ENCODE peak calls at places on chromosomes 13 and 19, in ten cellular contexts. I is HepG2, W is prostate gland, B is H1, A is transverse colon, J is HCT116, V is spleen, E is esophagus muscularis mucosa, U is breast epithelium, G is stomach. N is an unnamed sample.

GRCh38 chr19:31483226-31483857 is 134.1 kb upstream of the TSHZ3 start:
- DNase-seq in I (no peak), W (no peak), B (no peak), A (no peak), J (no peak), V (no peak), E (peak), U (no peak), G (no peak), N (no peak)

GRCh38 chr19:3606690-3607289 is at the start of gene TBXA2R:
- DNase-seq in I (no peak), W (peak), B (no peak), A (peak), J (peak), V (peak), E (no peak), U (peak), G (peak), N (peak)

GRCh38 chr13:98975822-98976261 is 2.0 kb downstream of the DOCK9 start:
- DNase-seq in I (no peak), W (no peak), B (no peak), A (no peak), J (no peak), V (no peak), E (no peak), U (no peak), G (no peak), N (peak)

GRCh38 chr13:110319774-110320509 is 12.9 kb downstream of the COL4A2 start:
- DNase-seq in I (no peak), W (no peak), B (no peak), A (no peak), J (peak), V (no peak), E (no peak), U (peak), G (no peak), N (peak)

GRCh38 chr13:109647046-109647445 is 139.3 kb downstream of the IRS2 start:
- DNase-seq in I (no peak), W (no peak), B (no peak), A (no peak), J (no peak), V (no peak), E (no peak), U (no peak), G (no peak), N (no peak)

GRCh38 chr19:45211751-45212381 is 33.3 kb downstream of the BLOC1S3 start:
- DNase-seq in I (no peak), W (peak), B (no peak), A (no peak), J (no peak), V (peak), E (no peak), U (peak), G (peak), N (peak)

GRCh38 chr13:30847697-30848307 is 58.3 kb upstream of the MEDAG start:
- DNase-seq in I (no peak), W (no peak), B (no peak), A (no peak), J (no peak), V (no peak), E (no peak), U (no peak), G (no peak), N (no peak)

GRCh38 chr13:113398963-113399754 is 35.2 kb upstream of the GRTP1 start:
- DNase-seq in I (no peak), W (no peak), B (no peak), A (no peak), J (no peak), V (no peak), E (no peak), U (no peak), G (no peak), N (no peak)

GRCh38 chr13:112719016-112719415 is 29.2 kb downstream of the ATP11A start:
- DNase-seq in I (no peak), W (no peak), B (no peak), A (no peak), J (no peak), V (peak), E (no peak), U (no peak), G (no peak), N (no peak)

GRCh38 chr13:29754486-29754806 is 96.0 kb downstream of the UBL3 start:
- DNase-seq in I (peak), W (no peak), B (no peak), A (no peak), J (peak), V (no peak), E (no peak), U (no peak), G (no peak), N (no peak)

GRCh38 chr19:37362733-37363132 is 8.2 kb upstream of the ZNF527 start:
- DNase-seq in I (peak), W (no peak), B (peak), A (no peak), J (no peak), V (no peak), E (no peak), U (no peak), G (no peak), N (no peak)

GRCh38 chr13:47087841-47088240 is 191.0 kb upstream of the HTR2A start:
- DNase-seq in I (no peak), W (no peak), B (no peak), A (no peak), J (no peak), V (no peak), E (no peak), U (no peak), G (no peak), N (no peak)

GRCh38 chr19:28485300-28485699 is 727.7 kb downstream of the UQCRFS1 start:
- DNase-seq in I (no peak), W (no peak), B (no peak), A (peak), J (no peak), V (peak), E (no peak), U (no peak), G (no peak), N (no peak)

GRCh38 chr13:101838305-101838835 is 385.9 kb downstream of the ITGBL1 start:
- DNase-seq in I (no peak), W (no peak), B (no peak), A (no peak), J (no peak), V (no peak), E (no peak), U (no peak), G (no peak), N (no peak)

GRCh38 chr19:39262496-39262895 is 5.7 kb upstream of the IFNL2 start:
- DNase-seq in I (no peak), W (no peak), B (no peak), A (no peak), J (no peak), V (no peak), E (no peak), U (no peak), G (no peak), N (no peak)

GRCh38 chr19:39265321-39265916 is 2.8 kb upstream of the IFNL2 start:
- DNase-seq in I (no peak), W (no peak), B (no peak), A (no peak), J (no peak), V (no peak), E (no peak), U (no peak), G (no peak), N (no peak)

GRCh38 chr19:39261704-39262103 is 6.5 kb upstream of the IFNL2 start:
- DNase-seq in I (no peak), W (no peak), B (no peak), A (no peak), J (no peak), V (no peak), E (no peak), U (no peak), G (no peak), N (no peak)

GRCh38 chr19:39263912-39264305 is 4.3 kb upstream of the IFNL2 start:
- DNase-seq in I (no peak), W (no peak), B (no peak), A (no peak), J (no peak), V (peak), E (no peak), U (no peak), G (no peak), N (no peak)

DNA sequence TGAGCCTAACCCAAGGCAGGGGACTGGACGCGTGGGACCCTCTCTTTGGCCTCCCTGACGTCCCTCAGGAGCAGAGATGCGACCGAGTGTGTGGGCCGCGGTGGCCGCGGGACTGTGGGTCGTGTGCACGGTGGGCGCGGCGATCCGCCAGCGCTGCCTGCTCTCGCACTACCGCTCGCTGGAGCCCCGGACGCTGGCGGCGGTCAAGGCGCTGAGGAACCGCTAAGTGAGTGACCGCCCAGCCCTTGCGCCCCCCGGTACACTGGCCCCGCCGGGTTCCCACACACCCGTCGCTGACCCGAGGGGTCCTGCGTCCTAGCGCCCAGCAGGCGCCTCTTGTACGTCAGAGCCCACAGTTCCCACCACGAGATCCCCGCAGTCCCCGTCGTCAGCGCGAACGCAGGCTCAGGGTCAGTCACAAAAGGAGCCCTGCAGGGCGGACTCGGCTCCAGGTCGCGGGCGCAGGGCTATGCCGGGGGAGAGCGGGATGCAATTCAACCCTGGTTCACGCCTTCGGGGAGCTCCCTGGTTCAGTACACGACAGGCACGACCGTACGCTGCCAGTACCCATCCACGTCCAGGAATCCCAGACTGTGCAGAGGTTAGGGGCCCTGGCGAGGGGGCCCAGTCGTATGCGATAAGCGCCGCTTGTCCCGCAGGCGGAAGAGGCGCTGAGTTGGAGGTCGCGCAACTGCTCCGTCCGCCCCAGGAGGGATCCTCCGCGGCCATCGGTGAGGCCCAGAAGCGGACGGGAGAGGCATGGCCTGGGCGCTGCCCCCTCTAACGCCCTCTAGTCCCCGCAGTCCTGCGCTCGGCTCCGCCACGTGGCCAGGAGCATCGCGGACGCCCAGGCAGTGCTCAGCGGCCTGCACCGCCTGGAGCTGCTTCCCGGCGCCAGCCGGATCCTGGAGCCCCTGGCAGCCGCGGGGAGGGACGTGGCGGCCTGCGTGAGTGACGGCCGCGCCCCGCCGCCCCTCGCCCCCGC is 3.6 kb upstream of the IFNL2 start:
- DNase-seq in I (no peak), W (no peak), B (no peak), A (no peak), J (no peak), V (peak), E (no peak), U (no peak), G (no peak), N (no peak)
- TF ChIP-seq POLR2AphosphoS5 in I (no peak), W (no peak), B (no peak), A (no peak), J (no peak), V (no peak), E (no peak), U (no peak), G (no peak), N (no peak)

DNA sequence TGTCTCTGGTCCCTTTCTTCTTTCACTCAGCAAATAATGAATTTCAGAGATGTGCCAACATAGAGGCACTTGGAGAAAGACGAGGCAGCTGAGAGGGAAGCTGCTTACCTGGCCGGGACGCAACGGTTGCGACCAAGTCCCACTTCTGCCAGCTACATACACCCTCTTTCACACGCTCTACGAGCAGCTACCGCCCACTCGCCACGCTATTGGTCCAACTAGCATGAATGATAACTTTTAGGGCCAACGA is 773 bp upstream of the CNOT3 start:
- DNase-seq in I (no peak), W (no peak), B (no peak), A (no peak), J (no peak), V (no peak), E (no peak), U (no peak), G (no peak), N (no peak)
- TF ChIP-seq POLR2A in I (peak), W (peak), B (peak), A (peak), J (peak), V (peak), E (no peak), U (no peak), G (no peak), N (peak)

DNA sequence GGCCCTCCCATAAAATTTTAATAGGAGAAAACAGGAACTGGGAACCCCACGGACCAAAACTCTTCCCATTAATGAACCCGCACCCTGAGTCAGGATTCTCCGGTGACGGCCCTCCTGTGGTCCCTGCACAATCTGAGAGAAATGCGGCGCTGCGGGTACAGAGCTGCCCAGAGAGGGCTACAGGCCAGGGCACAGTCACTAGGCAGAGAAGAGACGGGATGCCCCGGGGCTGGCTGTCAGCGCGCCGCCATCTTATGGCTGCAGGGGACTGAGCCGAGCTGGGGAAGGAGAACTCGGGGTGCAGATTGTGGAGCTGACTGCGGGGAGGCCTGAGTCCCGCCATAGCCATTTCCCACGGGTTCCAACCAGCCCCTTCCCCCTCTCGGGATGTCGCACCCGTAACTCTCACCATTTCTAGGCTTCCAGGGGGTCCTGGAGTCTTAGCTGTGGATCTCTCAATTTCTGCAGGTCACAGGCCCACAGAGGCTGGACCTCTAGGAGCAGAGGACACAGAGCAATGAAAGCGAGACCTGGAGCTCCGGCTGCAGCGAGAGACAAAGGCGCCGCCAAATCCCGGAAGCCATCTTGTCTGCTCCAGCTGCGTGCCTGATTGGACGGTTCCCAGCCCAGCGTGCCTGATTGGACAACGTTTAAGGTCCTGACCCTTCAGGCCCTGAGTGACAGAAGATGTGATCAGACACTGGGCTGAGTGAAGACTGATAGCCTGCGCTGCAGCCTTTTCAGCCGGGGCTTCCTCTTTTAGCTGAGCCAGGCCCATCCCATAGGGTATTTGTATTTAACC is at the start of gene ZNF675:
- DNase-seq in I (peak), W (peak), B (peak), A (peak), J (peak), V (peak), E (peak), U (peak), G (peak), N (peak)
- TF ChIP-seq CTCF in I (peak), W (no peak), B (no peak), A (no peak), J (no peak), V (no peak), E (no peak), U (no peak), G (no peak), N (peak)

DNA sequence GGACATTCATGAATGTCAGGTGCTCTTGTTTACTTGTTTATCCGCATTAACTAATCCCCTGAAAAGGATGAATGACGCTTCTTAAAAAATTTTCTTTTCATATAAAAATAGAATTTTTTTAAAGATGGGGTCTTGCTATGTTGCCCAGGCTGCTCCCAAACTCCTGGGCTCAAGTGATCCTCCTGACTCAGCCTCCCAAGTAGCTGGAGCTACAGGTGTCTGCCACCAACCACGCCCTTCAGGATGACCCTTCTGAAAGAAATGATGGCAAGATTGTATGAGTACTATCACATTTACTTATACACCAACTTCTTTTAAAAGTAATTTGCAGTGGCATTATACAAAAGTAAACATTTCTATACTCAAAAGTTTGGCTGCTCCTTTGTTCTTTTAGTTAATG is 6.2 kb upstream of the EBPL start:
- DNase-seq in I (no peak), W (no peak), B (no peak), A (no peak), J (no peak), V (no peak), E (no peak), U (no peak), G (no peak), N (no peak)
- TF ChIP-seq POLR2AphosphoS5 in I (no peak), W (no peak), B (no peak), A (no peak), J (no peak), V (no peak), E (no peak), U (no peak), G (no peak), N (no peak)

GRCh38 chr19:48333467-48334384 is 8.4 kb downstream of the EMP3 start:
- DNase-seq in I (no peak), W (peak), B (no peak), A (peak), J (peak), V (peak), E (peak), U (peak), G (peak), N (peak)
- TF ChIP-seq POLR2A in I (no peak), W (no peak), B (peak), A (peak), J (peak), V (no peak), E (no peak), U (no peak), G (no peak), N (no peak)